ENCODE peak calls at places on chromosomes 11 and 22, in six cellular contexts. K, Y, J, N, Z and G are unnamed samples. For H3K27me3, the result is how much of the 10 kb centered on the place peaks cover.

GRCh38 chr11:59273008-59273841 is 60.5 kb upstream of the MPEG1 start:
- DNase-seq in Y (no peak), N (no peak), Z (peak), J (no peak), K (no peak), G (peak)

GRCh38 chr22:48941903-48942625 is 885.6 kb downstream of the BRD1 start:
- DNase-seq in K (no peak), Z (peak), N (no peak), J (no peak), Y (no peak), G (no peak)

GRCh38 chr11:72373163-72373562 is 61.2 kb downstream of the CLPB start:
- DNase-seq in K (no peak), N (no peak), J (no peak), Z (no peak), Y (no peak), G (no peak)

GRCh38 chr11:1728931-1729691 is 21.3 kb downstream of the IFITM10 start:
- DNase-seq in Y (no peak), K (no peak), N (no peak), Z (no peak), J (no peak), G (no peak)

GRCh38 chr11:5258543-5259262 is 4.1 kb upstream of the HBG2 start:
- DNase-seq in N (no peak), J (no peak), K (no peak), Y (no peak), Z (no peak), G (no peak)

GRCh38 chr11:1202776-1203504 is 19.9 kb upstream of the MUC5B start:
- DNase-seq in J (peak), Y (peak), Z (peak), K (peak), N (peak), G (peak)

GRCh38 chr22:19951351-19951750 is 9.7 kb upstream of the TXNRD2 start:
- DNase-seq in Y (no peak), Z (no peak), K (no peak), J (no peak), N (no peak), G (no peak)

GRCh38 chr11:62677160-62677559 is 1.7 kb downstream of the UBXN1 start:
- DNase-seq in N (no peak), Z (no peak), Y (no peak), K (no peak), J (no peak), G (no peak)

GRCh38 chr11:94543695-94544581 is at the start of gene FUT4:
- DNase-seq in Y (peak), N (peak), J (peak), Z (peak), K (peak), G (peak)

GRCh38 chr11:122778148-122778547 is 60.2 kb upstream of the CRTAM start:
- DNase-seq in J (peak), Z (no peak), K (no peak), Y (peak), N (no peak), G (no peak)

GRCh38 chr22:24069721-24070120 is 58.6 kb downstream of the CABIN1 start:
- DNase-seq in N (no peak), J (no peak), Z (peak), K (no peak), Y (no peak), G (no peak)

DNA sequence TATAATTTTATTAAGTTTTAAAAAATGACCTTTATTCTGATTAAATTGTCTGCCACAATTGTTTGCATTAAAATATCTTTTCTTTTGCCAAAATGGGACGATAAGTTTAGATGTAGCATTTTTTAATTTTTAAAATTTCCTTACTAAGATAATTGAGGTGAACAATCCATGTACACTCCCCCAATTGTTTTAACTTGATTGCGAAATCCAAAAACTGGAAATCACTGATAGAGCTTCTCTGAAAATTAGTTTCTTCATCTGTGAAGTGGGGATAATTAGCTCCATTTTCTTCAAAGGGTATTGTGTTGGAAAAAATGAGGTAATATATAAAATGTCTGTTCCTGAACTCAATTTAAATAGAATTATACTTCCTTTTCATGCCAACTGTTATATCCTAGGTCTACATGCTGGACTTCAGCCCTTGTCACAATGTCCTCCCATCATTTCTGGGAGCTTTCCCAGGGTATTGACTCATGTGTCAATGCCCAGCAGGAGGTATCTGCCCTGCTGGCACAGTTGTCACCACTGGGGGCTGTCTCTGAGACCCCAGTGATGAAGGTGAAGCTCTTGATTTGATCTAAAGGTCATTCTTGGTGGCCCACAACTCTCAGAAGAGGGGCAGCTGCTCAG is 28.7 kb upstream of the NAV2 start:
- DNase-seq in K (no peak), Z (no peak), Y (no peak), J (no peak), N (no peak), G (no peak)
- H3K27me3 ChIP-seq in K (under half), Z (under half), Y (under half), J (under half), N (under half), G (under half)

GRCh38 chr11:8932564-8933180 is at the start of gene C11orf16:
- DNase-seq in J (no peak), N (no peak), Z (no peak), Y (no peak), K (no peak), G (no peak)
- H3K27ac ChIP-seq in J (no peak), N (no peak), Z (no peak), Y (no peak), K (no peak), G (no peak)

DNA sequence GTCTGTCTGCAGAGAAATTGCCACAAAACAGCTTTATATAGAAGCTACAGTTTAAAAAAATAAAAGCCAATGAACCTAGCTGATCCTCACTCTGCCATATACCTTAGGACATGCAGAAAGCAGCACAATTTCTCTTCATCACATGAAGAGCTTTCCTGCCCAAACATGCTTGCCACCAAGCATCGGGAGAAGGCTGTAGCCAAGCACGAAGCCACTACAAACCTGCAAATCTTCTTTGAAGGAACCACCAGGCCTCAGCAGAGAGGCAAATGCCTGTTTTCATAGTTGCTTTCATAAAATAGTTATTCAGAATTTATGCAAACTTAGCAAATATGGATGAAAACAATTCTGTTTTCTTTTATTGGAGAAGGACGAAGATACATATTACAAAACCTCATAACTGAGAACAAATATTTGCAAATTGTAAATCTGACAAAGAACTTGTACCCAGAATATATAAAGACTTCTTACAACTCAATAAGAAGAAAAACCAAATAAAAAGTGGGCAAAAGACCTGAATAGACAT is 100.3 kb downstream of the RBFOX2 start:
- DNase-seq in Y (no peak), N (no peak), Z (no peak), J (no peak), K (no peak), G (no peak)
- H3K27me3 ChIP-seq in Y (under half), N (under half), Z (under half), J (under half), K (under half), G (under half)

GRCh38 chr11:65817312-65817814 is 16.4 kb upstream of the SNX32 start:
- DNase-seq in K (no peak), N (no peak), Z (no peak), Y (no peak), J (no peak), G (no peak)
- H3K27ac ChIP-seq in K (peak), N (peak), Z (peak), Y (peak), J (peak), G (peak)

GRCh38 chr11:11206457-11206856 is 146.6 kb downstream of the CSNK2A3 start:
- DNase-seq in Z (no peak), K (no peak), N (no peak), Y (no peak), J (no peak), G (no peak)

GRCh38 chr11:11207428-11207827 is 145.6 kb downstream of the CSNK2A3 start:
- DNase-seq in Y (no peak), Z (no peak), N (no peak), J (no peak), K (no peak), G (no peak)

DNA sequence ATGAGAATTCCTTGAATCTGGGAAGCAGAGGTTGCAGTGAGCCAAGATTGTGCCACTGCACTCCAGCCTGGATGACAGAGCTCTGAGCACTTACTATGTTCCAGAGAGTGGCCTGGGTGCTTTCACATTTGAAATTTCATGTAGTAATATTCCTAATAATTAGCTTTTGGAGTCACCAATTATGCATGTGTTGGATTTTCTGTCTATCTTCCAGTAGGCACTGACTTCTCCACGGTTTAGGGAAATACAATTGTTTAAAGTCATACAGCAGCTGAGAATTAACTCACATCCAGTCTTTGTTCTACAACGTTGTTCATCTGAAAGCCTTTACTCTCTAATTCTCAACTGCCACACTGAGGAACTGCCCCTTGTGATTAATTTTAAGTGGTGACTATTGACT is 150.2 kb downstream of the CSNK2A3 start:
- DNase-seq in Y (no peak), J (peak), Z (no peak), N (no peak), K (no peak), G (no peak)
- H3K27me3 ChIP-seq in Y (under half), J (under half), Z (under half), N (under half), K (under half), G (under half)

GRCh38 chr11:69451289-69451688 is 30.2 kb upstream of the LINC01488 start:
- DNase-seq in N (no peak), K (no peak), Z (no peak), J (no peak), Y (no peak), G (no peak)

GRCh38 chr11:69450064-69450856 is 31.2 kb upstream of the LINC01488 start:
- DNase-seq in N (no peak), J (no peak), Y (no peak), K (no peak), Z (no peak), G (no peak)

GRCh38 chr11:69449320-69450063 is 32.0 kb upstream of the LINC01488 start:
- DNase-seq in K (peak), J (no peak), Z (no peak), Y (peak), N (no peak), G (no peak)

GRCh38 chr11:69452589-69452988 is 28.9 kb upstream of the LINC01488 start:
- DNase-seq in Y (no peak), K (no peak), J (no peak), Z (no peak), N (no peak), G (no peak)

DNA sequence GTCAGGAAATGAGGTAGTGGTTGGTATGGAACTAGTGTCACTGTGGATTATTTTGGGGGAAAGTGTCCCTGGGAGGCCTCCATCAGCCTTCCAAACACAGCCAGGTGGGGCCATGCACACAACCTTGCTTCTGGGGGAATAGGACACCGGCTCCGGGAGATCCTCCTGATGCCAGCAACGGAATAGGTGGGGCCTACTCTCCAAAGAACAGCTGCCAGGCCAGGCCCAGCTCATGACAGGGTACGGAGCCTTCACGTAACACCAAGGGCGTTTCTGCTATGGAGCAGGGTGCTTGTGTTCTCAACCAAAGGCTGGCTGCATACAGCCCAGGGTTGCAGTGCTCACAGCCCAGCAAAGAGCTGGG is 30.6 kb upstream of the LINC01488 start:
- DNase-seq in K (no peak), Z (no peak), Y (no peak), N (no peak), J (no peak), G (no peak)
- H3K27ac ChIP-seq in K (no peak), Z (no peak), Y (no peak), N (no peak), J (no peak), G (no peak)